ENCODE peak calls at places on chromosomes 13 and 19, in six cellular contexts. One of them, this sample, is unnamed.

GRCh38 chr13:76387561-76387960 is 498.6 kb downstream of the KCTD12 start:
- DNase-seq in GM10248: no peak
- DNase-seq in sigmoid colon: no peak
- DNase-seq in cardiac muscle cell: no peak
- DNase-seq in GM06990: no peak
- DNase-seq in A549: no peak
- DNase-seq in this sample: no peak

GRCh38 chr13:105329359-105329758 is 1206.1 kb downstream of the EFNB2 start:
- DNase-seq in A549: no peak
- DNase-seq in GM10248: no peak
- DNase-seq in GM06990: no peak
- DNase-seq in sigmoid colon: no peak
- DNase-seq in cardiac muscle cell: no peak
- DNase-seq in this sample: no peak

GRCh38 chr19:34649886-34650543 is 26.9 kb downstream of the SCGB2B2 start:
- DNase-seq in GM10248: no peak
- DNase-seq in sigmoid colon: no peak
- DNase-seq in GM06990: no peak
- DNase-seq in cardiac muscle cell: no peak
- DNase-seq in A549: no peak
- DNase-seq in this sample: no peak

GRCh38 chr19:49677232-49677881 is at the start of gene PRMT1:
- DNase-seq in sigmoid colon: no peak
- DNase-seq in cardiac muscle cell: peak; percentile 65
- DNase-seq in GM06990: peak; percentile 70
- DNase-seq in GM10248: no peak
- DNase-seq in A549: peak; percentile 76
- DNase-seq in this sample: no peak

GRCh38 chr13:109389892-109390345 is 396.5 kb downstream of the IRS2 start:
- DNase-seq in A549: no peak
- DNase-seq in GM10248: no peak
- DNase-seq in sigmoid colon: no peak
- DNase-seq in GM06990: no peak
- DNase-seq in cardiac muscle cell: no peak
- DNase-seq in this sample: no peak

GRCh38 chr19:8304841-8305621 is 3.1 kb downstream of the CD320 start:
- DNase-seq in cardiac muscle cell: no peak
- DNase-seq in A549: no peak
- DNase-seq in sigmoid colon: peak; percentile 60
- DNase-seq in GM06990: no peak
- DNase-seq in GM10248: no peak
- DNase-seq in this sample: no peak

GRCh38 chr19:33125929-33126388 is 6.0 kb upstream of the WDR88 start:
- DNase-seq in A549: peak; percentile 85
- DNase-seq in GM10248: peak; percentile 81
- DNase-seq in GM06990: peak; percentile 22
- DNase-seq in sigmoid colon: peak; percentile 74
- DNase-seq in cardiac muscle cell: peak; percentile 69
- DNase-seq in this sample: peak; percentile 84

GRCh38 chr13:42660367-42660965 is 86.5 kb downstream of the TNFSF11 start:
- DNase-seq in GM10248: no peak
- DNase-seq in GM06990: no peak
- DNase-seq in cardiac muscle cell: no peak
- DNase-seq in sigmoid colon: no peak
- DNase-seq in A549: no peak
- DNase-seq in this sample: no peak

GRCh38 chr13:110216403-110217041 is 90.4 kb downstream of the COL4A1 start:
- DNase-seq in sigmoid colon: no peak
- DNase-seq in GM06990: no peak
- DNase-seq in cardiac muscle cell: no peak
- DNase-seq in GM10248: no peak
- DNase-seq in A549: no peak
- DNase-seq in this sample: no peak

GRCh38 chr13:95485045-95485517 is 67.4 kb upstream of the CLDN10 start:
- DNase-seq in A549: peak; percentile 34
- DNase-seq in GM06990: no peak
- DNase-seq in GM10248: no peak
- DNase-seq in cardiac muscle cell: no peak
- DNase-seq in sigmoid colon: no peak
- DNase-seq in this sample: no peak

GRCh38 chr13:60514891-60515290 is 117.9 kb downstream of the TDRD3 start:
- DNase-seq in A549: no peak
- DNase-seq in cardiac muscle cell: no peak
- DNase-seq in GM10248: no peak
- DNase-seq in GM06990: no peak
- DNase-seq in sigmoid colon: no peak
- DNase-seq in this sample: no peak

GRCh38 chr13:46961719-46962118 is 64.9 kb upstream of the HTR2A start:
- DNase-seq in GM10248: peak; percentile 71
- DNase-seq in GM06990: peak; percentile 80
- DNase-seq in sigmoid colon: no peak
- DNase-seq in cardiac muscle cell: no peak
- DNase-seq in A549: no peak
- DNase-seq in this sample: peak; percentile 70

GRCh38 chr19:39196320-39196719 is 444 bp upstream of the NCCRP1 start:
- DNase-seq in cardiac muscle cell: no peak
- DNase-seq in A549: no peak
- DNase-seq in GM10248: no peak
- DNase-seq in sigmoid colon: no peak
- DNase-seq in GM06990: no peak
- DNase-seq in this sample: no peak

GRCh38 chr19:5907216-5907615 is 2.5 kb downstream of the VMAC start:
- DNase-seq in GM10248: no peak
- DNase-seq in sigmoid colon: no peak
- DNase-seq in GM06990: no peak
- DNase-seq in cardiac muscle cell: no peak
- DNase-seq in A549: no peak
- DNase-seq in this sample: no peak

GRCh38 chr13:51764184-51765141 is 39.5 kb downstream of the DHRS12 start:
- DNase-seq in cardiac muscle cell: peak; percentile 65
- DNase-seq in A549: peak; percentile 42
- DNase-seq in GM06990: peak; percentile 73
- DNase-seq in GM10248: peak; percentile 79
- DNase-seq in sigmoid colon: peak; percentile 95
- DNase-seq in this sample: peak; percentile 81

GRCh38 chr13:67075239-67075638 is 154.9 kb downstream of the PCDH9 start:
- DNase-seq in sigmoid colon: no peak
- DNase-seq in GM10248: no peak
- DNase-seq in A549: peak; percentile 50
- DNase-seq in cardiac muscle cell: no peak
- DNase-seq in GM06990: no peak
- DNase-seq in this sample: no peak

GRCh38 chr19:1955171-1956142 is 14.5 kb downstream of the CSNK1G2 start:
- DNase-seq in A549: no peak
- DNase-seq in GM06990: no peak
- DNase-seq in sigmoid colon: no peak
- DNase-seq in cardiac muscle cell: no peak
- DNase-seq in GM10248: no peak
- DNase-seq in this sample: no peak

GRCh38 chr19:1954547-1954946 is 13.6 kb downstream of the CSNK1G2 start:
- DNase-seq in A549: no peak
- DNase-seq in GM06990: no peak
- DNase-seq in GM10248: no peak
- DNase-seq in cardiac muscle cell: no peak
- DNase-seq in sigmoid colon: no peak
- DNase-seq in this sample: no peak

GRCh38 chr19:1956143-1956537 is 15.2 kb downstream of the CSNK1G2 start:
- DNase-seq in sigmoid colon: no peak
- DNase-seq in GM10248: no peak
- DNase-seq in GM06990: no peak
- DNase-seq in cardiac muscle cell: no peak
- DNase-seq in A549: no peak
- DNase-seq in this sample: no peak

GRCh38 chr19:1957562-1958248 is 16.7 kb downstream of the CSNK1G2 start:
- DNase-seq in GM06990: no peak
- DNase-seq in cardiac muscle cell: no peak
- DNase-seq in GM10248: no peak
- DNase-seq in sigmoid colon: no peak
- DNase-seq in A549: no peak
- DNase-seq in this sample: no peak

GRCh38 chr19:1956868-1957492 is 16.0 kb downstream of the CSNK1G2 start:
- DNase-seq in GM10248: no peak
- DNase-seq in A549: no peak
- DNase-seq in sigmoid colon: peak; percentile 94
- DNase-seq in cardiac muscle cell: no peak
- DNase-seq in GM06990: no peak
- DNase-seq in this sample: no peak
- TF ChIP-seq CTCF in GM10248: no peak
- TF ChIP-seq CTCF in A549: no peak
- TF ChIP-seq CTCF in sigmoid colon: no peak
- TF ChIP-seq CTCF in cardiac muscle cell: no peak
- TF ChIP-seq CTCF in GM06990: no peak
- TF ChIP-seq CTCF in this sample: no peak

GRCh38 chr19:11225815-11226214 is 13.6 kb upstream of the ANGPTL8 start:
- DNase-seq in sigmoid colon: no peak
- DNase-seq in cardiac muscle cell: no peak
- DNase-seq in A549: no peak
- DNase-seq in GM10248: no peak
- DNase-seq in GM06990: no peak
- DNase-seq in this sample: no peak

GRCh38 chr19:11226716-11227166 is 12.7 kb upstream of the ANGPTL8 start:
- DNase-seq in GM10248: no peak
- DNase-seq in A549: no peak
- DNase-seq in sigmoid colon: no peak
- DNase-seq in cardiac muscle cell: no peak
- DNase-seq in GM06990: no peak
- DNase-seq in this sample: no peak

GRCh38 chr19:11225172-11225571 is 14.2 kb upstream of the ANGPTL8 start:
- DNase-seq in GM06990: no peak
- DNase-seq in cardiac muscle cell: no peak
- DNase-seq in A549: no peak
- DNase-seq in sigmoid colon: no peak
- DNase-seq in GM10248: no peak
- DNase-seq in this sample: no peak

GRCh38 chr19:11224429-11224828 is 15.0 kb upstream of the ANGPTL8 start:
- DNase-seq in cardiac muscle cell: no peak
- DNase-seq in sigmoid colon: no peak
- DNase-seq in GM06990: no peak
- DNase-seq in A549: no peak
- DNase-seq in GM10248: no peak
- DNase-seq in this sample: no peak

DNA sequence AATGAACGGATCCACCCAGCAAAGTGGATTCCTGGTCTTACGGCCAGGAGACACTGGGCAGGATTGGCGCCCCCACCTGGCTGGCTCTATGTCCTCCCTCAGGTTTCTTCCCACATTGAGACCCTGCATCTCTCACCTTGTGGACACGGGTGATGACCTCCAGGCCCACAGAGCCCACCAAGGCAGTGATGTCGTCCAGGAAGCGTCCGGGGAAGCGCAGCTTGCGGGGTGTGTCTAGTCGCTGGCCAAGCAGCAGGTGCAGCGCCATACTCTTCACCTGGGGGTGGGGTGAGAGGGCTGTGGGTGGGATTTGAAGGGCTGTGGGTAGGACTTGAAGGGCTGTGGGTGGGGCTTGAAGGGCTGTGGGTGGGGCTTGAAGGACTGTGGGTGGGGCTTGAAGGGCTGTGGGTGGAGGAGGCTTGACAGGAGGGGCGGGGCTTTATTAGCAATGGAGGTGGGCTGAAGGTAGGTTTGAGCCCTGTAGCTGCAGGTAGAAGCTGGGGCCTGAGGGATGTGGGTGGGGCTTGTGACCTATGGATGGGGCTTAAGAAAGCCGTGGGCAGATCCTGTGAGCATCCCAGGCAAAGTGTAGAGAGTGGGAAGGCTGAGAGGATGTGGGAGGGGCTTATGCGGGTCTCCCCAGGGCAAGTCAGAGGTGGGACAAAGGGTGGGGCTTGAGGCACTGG is 12.1 kb upstream of the ANGPTL8 start:
- DNase-seq in sigmoid colon: no peak
- DNase-seq in A549: peak; percentile 58
- DNase-seq in GM06990: no peak
- DNase-seq in cardiac muscle cell: no peak
- DNase-seq in GM10248: no peak
- DNase-seq in this sample: no peak
- TF ChIP-seq CTCF in sigmoid colon: no peak
- TF ChIP-seq CTCF in A549: peak; percentile 1
- TF ChIP-seq CTCF in GM06990: peak; percentile 36
- TF ChIP-seq CTCF in cardiac muscle cell: no peak
- TF ChIP-seq CTCF in GM10248: no peak
- TF ChIP-seq CTCF in this sample: no peak

DNA sequence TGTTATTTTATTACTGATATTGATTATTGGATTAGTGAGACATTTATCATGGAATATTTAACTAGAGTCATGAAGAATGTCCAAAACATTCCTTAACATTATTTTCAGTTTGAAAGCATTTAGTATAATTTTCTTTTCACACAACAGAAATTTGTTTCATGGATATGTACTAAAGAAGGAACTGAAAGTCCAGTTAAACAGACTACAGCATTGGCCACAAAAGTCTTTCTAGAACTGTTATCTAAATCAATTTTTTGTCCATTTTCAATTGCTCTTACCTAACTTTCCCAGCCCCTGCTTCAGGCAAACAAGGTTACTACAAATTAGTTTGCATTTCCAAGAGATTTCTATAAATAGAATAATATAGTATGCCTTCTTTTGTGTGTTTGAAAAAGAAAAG is 1018.0 kb upstream of the PCDH20 start:
- DNase-seq in cardiac muscle cell: no peak
- DNase-seq in sigmoid colon: no peak
- DNase-seq in A549: no peak
- DNase-seq in GM06990: no peak
- DNase-seq in GM10248: no peak
- DNase-seq in this sample: no peak
- TF ChIP-seq CTCF in cardiac muscle cell: no peak
- TF ChIP-seq CTCF in sigmoid colon: no peak
- TF ChIP-seq CTCF in A549: no peak
- TF ChIP-seq CTCF in GM06990: no peak
- TF ChIP-seq CTCF in GM10248: no peak
- TF ChIP-seq CTCF in this sample: no peak

GRCh38 chr19:4829001-4829712 is 2.4 kb downstream of the TICAM1 start:
- DNase-seq in sigmoid colon: no peak
- DNase-seq in cardiac muscle cell: no peak
- DNase-seq in A549: no peak
- DNase-seq in GM06990: peak; percentile 46
- DNase-seq in GM10248: peak; percentile 46
- DNase-seq in this sample: peak; percentile 51
- TF ChIP-seq CTCF in sigmoid colon: no peak
- TF ChIP-seq CTCF in cardiac muscle cell: no peak
- TF ChIP-seq CTCF in A549: no peak
- TF ChIP-seq CTCF in GM06990: peak; percentile 42
- TF ChIP-seq CTCF in GM10248: peak; percentile 24
- TF ChIP-seq CTCF in this sample: no peak

GRCh38 chr13:26377038-26377437 is 123.1 kb downstream of the CDK8 start:
- DNase-seq in cardiac muscle cell: peak; percentile 40
- DNase-seq in GM10248: no peak
- DNase-seq in A549: peak; percentile 20
- DNase-seq in GM06990: no peak
- DNase-seq in sigmoid colon: no peak
- DNase-seq in this sample: no peak
- TF ChIP-seq CTCF in cardiac muscle cell: peak; percentile 41
- TF ChIP-seq CTCF in GM10248: no peak
- TF ChIP-seq CTCF in A549: no peak
- TF ChIP-seq CTCF in GM06990: peak; percentile 52
- TF ChIP-seq CTCF in sigmoid colon: peak; percentile 43
- TF ChIP-seq CTCF in this sample: no peak

This sample was measured in GM20000.